ENCODE peak calls at places on chromosomes 11 and 22, in six cellular contexts. T is PC-3, O is pancreas, K is testis, J is mammary epithelial cell, B is GM23248. H is an unnamed sample.

GRCh38 chr11:21861314-21861713 is 331.6 kb upstream of the ANO5 start:
- DNase-seq in B (no peak), O (no peak), T (no peak), K (no peak), J (no peak), H (no peak)

GRCh38 chr11:7251836-7252682 is at the start of gene SYT9:
- DNase-seq in J (peak), B (peak), O (peak), K (peak), T (peak), H (peak)

GRCh38 chr11:13983081-13983751 is 20.7 kb downstream of the SPON1 start:
- DNase-seq in B (peak), J (no peak), T (no peak), K (no peak), O (no peak), H (no peak)

GRCh38 chr11:105032495-105032894 is 2.4 kb downstream of the CASP1 start:
- DNase-seq in K (no peak), J (no peak), B (no peak), T (no peak), O (no peak), H (no peak)

GRCh38 chr11:10540915-10541591 is at the start of gene RNF141:
- DNase-seq in K (peak), J (peak), O (peak), B (peak), T (peak), H (peak)

GRCh38 chr11:9596926-9597325 is 23.5 kb downstream of the WEE1 start:
- DNase-seq in J (no peak), T (no peak), O (no peak), K (no peak), B (peak), H (no peak)

GRCh38 chr11:12793506-12793905 is 119.3 kb downstream of the TEAD1 start:
- DNase-seq in O (no peak), J (no peak), K (no peak), T (no peak), B (no peak), H (peak)

GRCh38 chr22:49296561-49296960 is 531.1 kb downstream of the BRD1 start:
- DNase-seq in O (no peak), T (no peak), K (peak), B (no peak), J (no peak), H (no peak)

GRCh38 chr22:46209262-46209661 is 40.8 kb downstream of the CDPF1 start:
- DNase-seq in O (no peak), B (peak), T (no peak), J (no peak), K (no peak), H (no peak)

GRCh38 chr11:31720225-31720624 is 90.9 kb downstream of the PAX6 start:
- DNase-seq in B (no peak), T (no peak), K (no peak), J (no peak), O (no peak), H (no peak)

GRCh38 chr11:14413307-14414072 is 54.5 kb upstream of the RRAS2 start:
- DNase-seq in K (no peak), O (no peak), J (peak), T (peak), B (peak), H (peak)

GRCh38 chr11:44567876-44568256 is 2.4 kb downstream of the CD82 start:
- DNase-seq in B (no peak), J (no peak), O (no peak), T (no peak), K (no peak), H (no peak)
- H3K27ac ChIP-seq in B (no peak), J (no peak), O (no peak), T (no peak), K (no peak), H (peak)

GRCh38 chr22:35593071-35593884 is 23.9 kb downstream of the MB start:
- DNase-seq in O (no peak), T (no peak), K (no peak), J (no peak), B (no peak), H (no peak)

GRCh38 chr22:35592418-35592967 is 24.6 kb downstream of the MB start:
- DNase-seq in K (no peak), B (no peak), O (no peak), T (no peak), J (no peak), H (no peak)

GRCh38 chr22:35591696-35592417 is 25.3 kb downstream of the MB start:
- DNase-seq in K (no peak), B (no peak), T (no peak), O (no peak), J (no peak), H (no peak)

GRCh38 chr22:35594686-35595085 is 22.4 kb downstream of the MB start:
- DNase-seq in K (no peak), O (no peak), B (no peak), J (no peak), T (no peak), H (no peak)

DNA sequence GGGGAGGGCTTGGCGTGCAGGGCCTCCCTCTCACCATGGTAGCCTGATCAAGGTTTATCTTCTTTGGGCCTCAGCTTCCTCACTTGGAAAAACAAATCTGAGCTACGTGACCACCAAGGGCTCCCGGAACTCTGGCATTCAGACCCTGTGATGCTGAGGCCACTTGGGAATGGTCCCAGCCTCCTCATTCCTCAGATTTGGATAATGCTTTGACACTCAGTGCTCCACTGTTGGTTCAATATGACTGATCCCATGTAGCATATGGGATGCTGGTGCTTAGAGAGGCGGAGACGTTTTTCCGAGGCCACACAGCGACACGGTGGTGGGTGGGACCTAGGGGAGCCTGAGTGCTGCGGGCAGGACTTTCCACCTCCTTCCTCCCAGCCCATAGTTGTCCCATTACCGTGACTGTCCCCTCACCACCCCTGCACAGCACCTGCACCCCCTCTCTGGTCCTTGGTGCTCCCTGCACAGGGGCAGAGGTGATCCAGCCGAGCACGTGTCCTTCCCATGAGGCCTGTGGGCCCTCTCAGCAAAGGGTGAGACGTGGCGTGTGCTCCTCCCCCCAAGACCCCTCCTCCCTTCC is 23.2 kb downstream of the MB start:
- DNase-seq in T (no peak), O (no peak), B (no peak), J (no peak), K (no peak), H (no peak)
- H3K27ac ChIP-seq in T (no peak), O (no peak), B (no peak), J (no peak), K (peak), H (no peak)

GRCh38 chr11:77037057-77037456 is 2.9 kb downstream of the B3GNT6 start:
- DNase-seq in J (no peak), O (no peak), T (no peak), B (no peak), K (no peak), H (no peak)

GRCh38 chr11:77039491-77040400 is 5.5 kb downstream of the B3GNT6 start:
- DNase-seq in O (peak), B (peak), T (no peak), K (peak), J (peak), H (peak)

GRCh38 chr11:77040401-77040777 is 6.2 kb downstream of the B3GNT6 start:
- DNase-seq in B (no peak), O (no peak), K (no peak), T (no peak), J (no peak), H (no peak)

GRCh38 chr11:77038029-77038824 is 4.0 kb downstream of the B3GNT6 start:
- DNase-seq in T (peak), K (no peak), B (no peak), J (no peak), O (no peak), H (no peak)

DNA sequence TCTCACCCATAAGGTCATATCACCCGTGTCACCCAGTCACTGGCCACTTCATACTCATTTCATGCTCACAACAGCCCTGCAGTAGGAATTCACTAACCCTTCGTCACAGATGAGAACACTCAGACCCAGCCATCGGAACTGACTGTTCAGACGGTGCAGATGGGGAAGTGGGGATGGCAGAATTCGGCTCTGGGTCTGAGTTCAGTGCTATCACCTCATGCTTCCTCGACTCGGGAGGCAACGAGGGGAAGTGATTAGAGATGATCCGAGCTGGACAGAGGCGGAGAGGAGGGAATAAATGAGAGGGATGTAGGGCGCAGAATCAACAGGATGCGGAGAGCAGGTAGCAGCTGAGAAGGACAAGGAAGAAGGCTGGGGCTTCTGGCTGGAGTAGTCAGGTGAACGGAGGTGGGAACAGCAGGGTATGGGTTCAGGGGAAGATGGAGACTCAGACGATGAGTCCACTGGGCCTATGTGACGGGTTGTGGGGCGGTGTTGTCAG is 4.7 kb downstream of the B3GNT6 start:
- DNase-seq in J (no peak), B (peak), O (no peak), K (no peak), T (peak), H (no peak)
- H3K27ac ChIP-seq in J (no peak), B (no peak), O (no peak), K (no peak), T (no peak), H (no peak)

DNA sequence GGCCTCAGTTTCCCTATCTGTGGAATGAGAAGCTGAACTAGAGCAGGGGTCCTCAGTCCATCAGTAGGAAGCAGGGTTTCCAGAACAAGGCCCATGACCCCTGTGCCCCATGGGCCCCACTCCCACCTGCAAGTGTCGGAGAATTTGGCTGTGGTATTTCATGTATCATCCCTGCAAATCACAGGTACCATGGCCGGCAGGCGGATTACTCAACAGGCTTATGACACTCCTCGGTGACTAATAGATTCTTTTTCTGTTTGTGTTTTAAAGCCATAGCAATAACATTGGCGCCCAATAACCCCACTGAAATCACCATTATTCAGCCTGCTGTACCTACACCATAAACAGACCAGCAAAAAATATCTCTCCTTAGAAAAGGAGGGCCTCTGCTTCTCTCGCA is 60.0 kb upstream of the WNT11 start:
- DNase-seq in J (peak), K (no peak), B (peak), T (peak), O (no peak), H (peak)
- H3K27ac ChIP-seq in J (peak), K (peak), B (peak), T (peak), O (no peak), H (peak)

GRCh38 chr22:24133187-24133965 is 47.9 kb upstream of the SUSD2 start:
- DNase-seq in B (peak), K (peak), J (no peak), O (no peak), T (no peak), H (no peak)
- H3K27ac ChIP-seq in B (no peak), K (no peak), J (no peak), O (no peak), T (no peak), H (no peak)

GRCh38 chr11:2517016-2517385 is 72.2 kb downstream of the KCNQ1 start:
- DNase-seq in O (peak), B (no peak), J (no peak), T (no peak), K (no peak), H (no peak)

GRCh38 chr11:2516276-2517015 is 71.6 kb downstream of the KCNQ1 start:
- DNase-seq in B (no peak), J (no peak), T (no peak), O (no peak), K (no peak), H (no peak)

GRCh38 chr11:2517386-2518064 is 72.7 kb downstream of the KCNQ1 start:
- DNase-seq in J (no peak), B (no peak), O (peak), T (no peak), K (peak), H (no peak)

GRCh38 chr11:2513441-2513840 is 68.6 kb downstream of the KCNQ1 start:
- DNase-seq in O (peak), T (no peak), K (no peak), B (no peak), J (no peak), H (no peak)

DNA sequence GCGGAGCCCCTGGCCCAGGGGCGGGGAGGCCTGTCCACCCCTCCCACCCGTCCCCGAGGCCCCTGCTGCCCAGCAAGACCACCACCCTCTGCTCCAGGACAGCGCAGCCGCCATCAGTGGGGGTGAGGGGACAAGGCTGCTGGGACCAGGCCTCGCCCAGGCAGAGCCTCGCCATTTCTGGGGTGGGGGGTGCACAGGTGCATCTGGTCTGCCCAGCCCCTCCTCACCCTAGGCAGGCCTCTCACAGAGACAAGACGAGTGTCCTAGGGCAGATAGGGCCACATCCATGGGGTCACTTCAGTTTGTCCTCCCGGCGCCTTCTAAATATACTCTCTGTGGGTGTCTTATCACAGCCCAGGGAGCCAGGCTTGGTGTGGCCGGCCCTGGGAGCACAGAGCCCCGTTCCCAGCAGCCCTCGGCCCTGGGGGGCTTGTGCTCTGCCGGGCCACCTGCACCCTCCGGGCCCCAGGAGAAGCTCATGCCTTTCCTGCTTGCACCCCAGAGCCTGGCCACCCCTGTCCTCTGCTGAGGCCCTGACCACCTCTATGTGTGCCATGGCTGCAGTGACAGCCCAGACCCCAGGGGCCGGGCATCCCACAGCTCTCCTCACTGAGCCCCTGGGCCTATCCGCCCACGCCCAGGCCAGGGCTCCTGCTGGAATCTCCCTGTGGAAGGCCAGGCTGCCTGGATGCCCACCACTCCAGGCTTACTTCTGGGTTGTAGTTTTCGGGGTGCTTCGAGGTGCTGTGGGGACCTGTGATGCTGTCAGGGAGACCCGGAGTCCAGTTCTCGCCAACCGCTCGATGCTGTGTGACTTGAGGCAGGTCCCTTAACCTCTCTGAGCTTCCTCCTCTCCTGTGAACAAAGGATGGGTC is 70.8 kb downstream of the KCNQ1 start:
- DNase-seq in B (no peak), J (no peak), T (no peak), K (peak), O (peak), H (no peak)
- H3K27ac ChIP-seq in B (no peak), J (no peak), T (no peak), K (no peak), O (no peak), H (no peak)

DNA sequence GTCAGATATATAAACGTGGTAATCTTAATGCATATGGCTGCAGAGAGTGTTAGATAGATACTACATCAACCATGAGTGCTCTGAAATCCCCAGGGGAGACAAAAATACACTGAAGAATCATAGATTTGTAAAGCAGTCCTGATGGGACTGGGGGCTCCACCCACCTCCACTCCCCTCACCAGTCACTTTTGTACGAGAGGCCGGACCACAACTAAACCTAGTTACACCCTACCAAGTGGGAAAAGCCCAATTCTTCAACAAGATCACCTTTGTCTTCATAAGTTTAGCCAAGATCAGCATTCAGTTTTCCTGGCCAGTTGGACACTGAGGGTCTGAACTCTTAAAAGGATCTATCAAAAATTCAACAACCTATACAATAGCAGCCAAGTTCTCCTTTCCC is 1.5 kb downstream of the SF1 start:
- DNase-seq in O (no peak), T (no peak), J (no peak), K (no peak), B (no peak), H (no peak)
- H3K27ac ChIP-seq in O (peak), T (no peak), J (peak), K (peak), B (peak), H (no peak)

GRCh38 chr11:11743216-11743615 is 98.6 kb upstream of the USP47 start:
- DNase-seq in B (no peak), O (no peak), J (no peak), T (no peak), K (no peak), H (no peak)
- H3K27ac ChIP-seq in B (no peak), O (no peak), J (no peak), T (no peak), K (no peak), H (no peak)

GRCh38 chr11:121465709-121466062 is 12.9 kb upstream of the SORL1-AS1 start:
- DNase-seq in J (no peak), O (no peak), B (no peak), T (no peak), K (no peak), H (no peak)

GRCh38 chr11:121463689-121464335 is 11.0 kb upstream of the SORL1-AS1 start:
- DNase-seq in O (no peak), T (peak), B (no peak), J (no peak), K (no peak), H (no peak)

GRCh38 chr11:121464352-121464946 is 11.7 kb upstream of the SORL1-AS1 start:
- DNase-seq in B (peak), T (peak), O (peak), J (peak), K (peak), H (peak)

GRCh38 chr11:121467965-121468364 is 15.2 kb upstream of the SORL1-AS1 start:
- DNase-seq in B (peak), J (peak), O (no peak), T (no peak), K (peak), H (no peak)

GRCh38 chr11:121466063-121466794 is 13.5 kb upstream of the SORL1-AS1 start:
- DNase-seq in T (peak), J (peak), K (peak), O (peak), B (peak), H (peak)
- H3K27ac ChIP-seq in T (peak), J (peak), K (peak), O (peak), B (no peak), H (no peak)